ENCODE peak calls at places on chromosome 18, in nine cellular contexts. H is right atrium auricular region, R is cardiac muscle cell, V is IMR-90, X is heart right ventricle, B is RWPE2, P is fibroblast of lung, D is SJSA1, N is lower lobe of right lung. K is an unnamed sample. For H3K27me3, the result is how much of the 10 kb centered on the place peaks cover.

GRCh38 chr18:22705328-22705727 is 227.8 kb upstream of the RBBP8 start:
- DNase-seq in H (no peak), R (peak), B (no peak), N (no peak), X (no peak), D (peak), V (peak), P (peak), K (no peak)

GRCh38 chr18:77072566-77072965 is 60.0 kb downstream of the MBP start:
- DNase-seq in N (no peak), B (no peak), R (no peak), H (no peak), P (no peak), V (no peak), X (no peak), D (no peak), K (no peak)

GRCh38 chr18:58788470-58788869 is 76.2 kb upstream of the ZNF532 start:
- DNase-seq in P (no peak), X (no peak), D (no peak), N (no peak), B (no peak), H (no peak), R (no peak), V (no peak), K (no peak)

GRCh38 chr18:66560092-66560491 is 43.8 kb downstream of the CDH19 start:
- DNase-seq in H (no peak), P (peak), N (no peak), X (no peak), B (no peak), V (no peak), D (no peak), R (peak), K (peak)

GRCh38 chr18:9708057-9708881 is at the start of gene RAB31:
- DNase-seq in P (peak), H (peak), R (peak), V (peak), D (peak), N (peak), X (peak), B (no peak), K (peak)

GRCh38 chr18:55477537-55478300 is 110.3 kb downstream of the TCF4 start:
- DNase-seq in D (peak), H (peak), N (no peak), B (no peak), X (no peak), P (peak), R (peak), V (peak), K (no peak)

GRCh38 chr18:11175266-11175947 is 26.0 kb upstream of the PIEZO2 start:
- DNase-seq in P (peak), V (peak), D (peak), X (no peak), N (no peak), H (no peak), B (no peak), R (peak), K (no peak)

GRCh38 chr18:49813071-49813320 is 337 bp downstream of the ACAA2 start:
- DNase-seq in D (no peak), X (no peak), H (peak), N (peak), R (no peak), B (no peak), P (peak), V (peak), K (peak)

GRCh38 chr18:3051718-3052410 is 38.9 kb upstream of the LPIN2 start:
- DNase-seq in P (no peak), H (no peak), N (no peak), X (no peak), V (no peak), B (no peak), D (no peak), R (no peak), K (no peak)

DNA sequence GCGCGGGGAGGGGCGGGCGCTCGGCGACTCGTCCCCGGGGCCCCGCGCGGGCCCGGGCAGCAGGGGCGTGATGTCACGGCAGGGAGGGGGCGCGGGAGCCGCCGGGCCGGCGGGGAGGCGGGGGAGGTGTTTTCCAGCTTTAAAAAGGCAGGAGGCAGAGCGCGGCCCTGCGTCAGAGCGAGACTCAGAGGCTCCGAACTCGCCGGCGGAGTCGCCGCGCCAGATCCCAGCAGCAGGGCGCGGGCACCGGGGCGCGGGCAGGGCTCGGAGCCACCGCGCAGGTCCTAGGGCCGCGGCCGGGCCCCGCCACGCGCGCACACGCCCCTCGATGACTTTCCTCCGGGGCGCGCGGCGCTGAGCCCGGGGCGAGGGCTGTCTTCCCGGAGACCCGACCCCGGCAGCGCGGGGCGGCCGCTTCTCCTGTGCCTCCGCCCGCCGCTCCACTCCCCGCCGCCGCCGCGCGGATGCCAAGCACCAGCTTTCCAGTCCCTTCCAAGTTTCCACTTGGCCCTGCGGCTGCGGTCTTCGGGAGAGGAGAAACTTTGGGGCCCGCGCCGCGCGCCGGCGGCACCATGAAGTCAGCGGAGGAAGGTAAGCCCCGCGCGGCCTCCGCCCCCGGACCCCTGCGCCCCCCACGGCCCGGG is at the start of gene NFATC1:
- DNase-seq in R (peak), D (peak), V (peak), N (peak), P (peak), B (peak), X (peak), H (peak), K (peak)
- H3K27me3 ChIP-seq in R (half or more), D (under half), V (under half), N (under half), P (under half), B (under half), X (under half), H (under half), K (under half)

DNA sequence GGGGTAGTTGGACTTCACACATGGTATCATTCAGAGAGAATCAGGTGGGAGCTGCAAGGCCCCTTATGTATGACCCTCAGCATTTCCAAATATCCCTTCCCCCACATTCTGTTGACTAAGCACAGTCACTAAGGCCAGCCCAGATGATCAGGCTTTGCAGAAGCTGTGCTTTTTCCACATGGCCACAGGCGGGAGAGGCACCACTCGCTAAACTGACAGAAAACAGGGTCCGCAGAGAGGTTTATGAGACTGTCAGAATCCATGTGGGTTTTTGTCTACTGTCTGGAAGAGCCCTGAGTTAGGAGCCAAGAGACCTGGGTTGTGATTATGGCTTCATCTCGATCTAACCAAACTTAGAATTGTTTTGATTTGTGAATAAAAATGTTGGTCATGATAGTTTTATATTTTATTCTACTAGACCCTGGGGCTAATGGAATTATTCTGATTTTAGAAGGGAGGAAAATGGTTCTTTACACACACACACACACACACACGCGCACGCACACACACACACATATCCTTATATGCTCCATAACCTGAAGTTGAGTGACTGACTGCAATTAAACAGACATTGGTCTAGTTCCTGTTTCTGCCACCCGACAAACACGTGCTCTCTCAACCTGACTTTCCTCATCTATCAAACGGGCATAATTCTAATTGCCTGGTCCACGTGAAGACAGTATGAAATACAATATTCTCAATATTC is 50.6 kb downstream of the SETBP1 start:
- DNase-seq in N (no peak), P (no peak), R (no peak), V (no peak), D (no peak), B (no peak), H (no peak), X (no peak), K (no peak)
- H3K27ac ChIP-seq in N (no peak), P (no peak), R (no peak), V (no peak), D (no peak), B (peak), H (no peak), X (no peak), K (no peak)

DNA sequence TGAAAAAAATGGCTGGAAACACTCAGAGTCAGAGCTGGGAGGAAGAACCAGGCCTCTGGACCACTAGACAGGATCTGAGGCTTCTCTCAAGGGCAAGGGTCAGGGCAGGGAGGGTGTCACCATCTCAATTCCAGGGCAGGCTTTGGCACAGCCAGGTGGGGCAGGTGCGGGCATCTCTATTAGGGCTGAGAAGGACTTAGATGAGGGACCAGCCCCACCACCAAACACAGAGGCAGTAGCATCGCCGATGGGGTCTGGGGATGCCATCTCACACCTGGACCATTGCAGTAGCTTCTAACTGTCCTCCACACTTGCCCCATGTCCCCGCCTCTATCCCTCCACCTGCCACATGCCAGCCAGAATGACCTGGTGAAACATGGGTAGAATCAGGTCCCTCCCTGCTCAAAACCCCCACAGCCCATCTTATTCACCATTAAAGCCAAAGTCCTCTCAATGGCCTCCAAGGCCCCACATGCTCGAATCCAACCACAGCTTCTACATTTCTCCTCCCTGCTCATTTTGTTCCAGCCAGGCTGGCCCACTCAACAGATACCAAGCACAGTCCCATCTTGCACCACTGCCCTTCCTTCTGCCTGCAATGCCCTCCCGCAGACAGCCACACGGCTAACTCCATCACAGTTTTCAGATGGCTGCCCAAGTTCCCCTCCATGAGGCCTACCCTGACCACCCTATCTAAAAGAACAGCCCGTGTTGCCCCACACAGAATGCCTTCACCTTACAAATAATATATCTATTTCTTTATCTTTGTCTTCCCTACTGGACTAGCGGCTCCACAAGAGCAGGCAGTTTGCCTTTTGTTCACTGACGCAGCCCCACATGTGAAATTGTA is 177.4 kb downstream of the SMAD2 start:
- DNase-seq in R (no peak), H (peak), V (no peak), N (no peak), P (no peak), D (no peak), X (no peak), B (no peak), K (no peak)
- H3K27me3 ChIP-seq in R (under half), H (under half), V (under half), N (under half), P (under half), D (under half), X (under half), B (under half), K (under half)

GRCh38 chr18:45727068-45727467 is 3.1 kb downstream of the SLC14A1 start:
- DNase-seq in H (no peak), D (peak), V (no peak), R (no peak), X (no peak), N (no peak), B (no peak), P (no peak), K (no peak)
- H3K27ac ChIP-seq in H (no peak), D (peak), V (peak), R (no peak), X (no peak), N (no peak), B (no peak), P (no peak), K (no peak)

DNA sequence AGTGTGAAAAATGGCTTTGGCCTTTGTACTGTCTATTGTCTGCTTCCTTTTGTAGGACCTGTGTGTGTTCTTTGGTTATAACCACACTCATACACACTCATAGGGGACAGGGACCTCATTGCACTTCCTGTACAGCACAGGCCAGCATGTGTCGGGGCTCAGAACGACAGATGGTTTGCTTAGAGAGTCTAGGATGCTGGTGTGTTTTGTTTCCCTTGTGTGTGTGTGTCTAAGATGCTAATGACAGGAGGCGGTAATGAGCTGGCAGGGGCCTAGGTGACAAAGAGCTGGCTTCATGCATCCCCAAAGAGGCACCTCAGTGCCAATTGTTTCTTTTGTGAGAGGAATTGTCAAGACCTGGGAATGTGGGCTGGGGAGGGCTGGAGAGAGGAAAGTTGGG is 66.6 kb downstream of the CELF4 start:
- DNase-seq in N (no peak), H (no peak), R (no peak), B (no peak), X (no peak), D (no peak), V (no peak), P (no peak), K (no peak)
- H3K27me3 ChIP-seq in N (under half), H (under half), R (under half), B (under half), X (under half), D (under half), V (under half), P (under half), K (under half)

GRCh38 chr18:48676756-48677368 is 138.0 kb downstream of the CTIF start:
- DNase-seq in R (peak), H (peak), P (peak), V (peak), B (peak), N (peak), X (peak), D (peak), K (peak)
- H3K27ac ChIP-seq in R (no peak), H (no peak), P (no peak), V (no peak), B (no peak), N (no peak), X (peak), D (no peak), K (no peak)

GRCh38 chr18:47247036-47247832 is 4.2 kb downstream of the SKOR2 start:
- DNase-seq in R (no peak), H (no peak), B (no peak), V (no peak), N (no peak), D (no peak), P (no peak), X (no peak), K (no peak)
- H3K27me3 ChIP-seq in R (half or more), H (under half), B (half or more), V (half or more), N (half or more), D (half or more), P (under half), X (half or more), K (under half)

K was measured in SJCRH30.